ENCODE peak calls at places on chromosomes 5 and 9, in seven cellular contexts. D, S, I, F, B, O and P are unnamed samples. For H3K4me1, the result is how much of the 10 kb centered on the place peaks cover.

GRCh38 chr9:26129216-26129615 is 451.0 kb upstream of the TUSC1 start:
- DNase-seq in S (no peak), F (no peak), D (no peak), B (no peak), O (no peak), I (no peak), P (no peak)

GRCh38 chr9:68974431-68974830 is 39.5 kb downstream of the PRKACG start:
- DNase-seq in S (no peak), B (no peak), F (no peak), D (no peak), O (no peak), I (no peak), P (no peak)

GRCh38 chr5:35305336-35306020 is 75.2 kb upstream of the PRLR start:
- DNase-seq in D (no peak), S (no peak), O (no peak), B (no peak), F (no peak), I (no peak), P (no peak)

GRCh38 chr5:112687306-112687705 is 50.4 kb upstream of the APC start:
- DNase-seq in I (no peak), F (no peak), S (no peak), B (no peak), O (no peak), D (no peak), P (no peak)

GRCh38 chr5:81486711-81487110 is 92.8 kb upstream of the ACOT12 start:
- DNase-seq in I (no peak), F (no peak), O (no peak), S (no peak), B (no peak), D (no peak), P (no peak)

GRCh38 chr5:57862471-57863282 is 380.1 kb upstream of the ACTBL2 start:
- DNase-seq in B (no peak), O (no peak), D (peak), F (no peak), S (no peak), I (no peak), P (no peak)

GRCh38 chr5:52139888-52140580 is 647.7 kb upstream of the ITGA1 start:
- DNase-seq in D (no peak), F (no peak), B (no peak), I (no peak), O (no peak), S (peak), P (no peak)

GRCh38 chr5:74767579-74767913 is 497 bp downstream of the NSA2 start:
- DNase-seq in B (no peak), D (peak), F (no peak), S (no peak), O (no peak), I (no peak), P (no peak)

GRCh38 chr9:112166176-112167140 is 8.6 kb downstream of the SUSD1 start:
- DNase-seq in S (no peak), D (peak), O (peak), F (no peak), I (peak), B (no peak), P (no peak)

GRCh38 chr9:76373173-76373771 is 21.0 kb downstream of the RFK start:
- DNase-seq in S (no peak), I (peak), B (peak), F (peak), D (peak), O (peak), P (no peak)

GRCh38 chr5:158382473-158382872 is 523.5 kb upstream of the CLINT1 start:
- DNase-seq in D (peak), B (no peak), S (peak), O (peak), F (peak), I (peak), P (peak)

GRCh38 chr9:135728436-135729110 is 26.6 kb downstream of the KCNT1 start:
- DNase-seq in F (no peak), O (no peak), I (no peak), S (no peak), D (no peak), B (no peak), P (no peak)
- TF ChIP-seq CTCF in F (no peak), O (no peak), I (no peak), S (no peak), D (no peak), B (no peak), P (no peak)

GRCh38 chr9:113523421-113524141 is 60.1 kb downstream of the RGS3 start:
- DNase-seq in F (peak), O (peak), I (peak), D (peak), B (no peak), S (peak), P (peak)
- H3K4me3 ChIP-seq in F (peak), O (peak), I (no peak), D (no peak), B (no peak), S (no peak), P (peak)

GRCh38 chr9:742104-742503 is 99.4 kb upstream of the DMRT1 start:
- DNase-seq in D (no peak), F (no peak), O (no peak), B (no peak), I (no peak), S (no peak), P (no peak)
- H3K4me1 ChIP-seq in D (under half), F (half or more), O (under half), B (under half), I (half or more), S (under half), P (under half)

GRCh38 chr9:316382-316965 is 101.8 kb downstream of the DOCK8 start:
- DNase-seq in O (no peak), S (peak), F (no peak), D (no peak), I (no peak), B (no peak), P (no peak)
- TF ChIP-seq CTCF in O (no peak), S (no peak), F (no peak), D (peak), I (no peak), B (no peak), P (peak)

GRCh38 chr5:151696470-151697061 is 9.9 kb upstream of the SPARC start:
- DNase-seq in F (peak), B (no peak), I (peak), O (peak), D (peak), S (no peak), P (no peak)
- H3K4me3 ChIP-seq in F (peak), B (peak), I (no peak), O (peak), D (no peak), S (no peak), P (no peak)

GRCh38 chr5:119275873-119276214 is 80.0 kb upstream of the TNFAIP8 start:
- DNase-seq in B (no peak), O (no peak), I (no peak), S (no peak), F (no peak), D (no peak), P (no peak)

GRCh38 chr5:119273391-119273839 is 82.4 kb upstream of the TNFAIP8 start:
- DNase-seq in B (no peak), O (no peak), D (no peak), F (peak), I (no peak), S (peak), P (peak)

GRCh38 chr5:119274024-119274766 is 81.6 kb upstream of the TNFAIP8 start:
- DNase-seq in O (no peak), D (peak), I (no peak), S (no peak), F (no peak), B (no peak), P (no peak)

GRCh38 chr5:119275146-119275872 is 80.5 kb upstream of the TNFAIP8 start:
- DNase-seq in D (peak), B (no peak), O (no peak), F (no peak), S (no peak), I (no peak), P (no peak)

DNA sequence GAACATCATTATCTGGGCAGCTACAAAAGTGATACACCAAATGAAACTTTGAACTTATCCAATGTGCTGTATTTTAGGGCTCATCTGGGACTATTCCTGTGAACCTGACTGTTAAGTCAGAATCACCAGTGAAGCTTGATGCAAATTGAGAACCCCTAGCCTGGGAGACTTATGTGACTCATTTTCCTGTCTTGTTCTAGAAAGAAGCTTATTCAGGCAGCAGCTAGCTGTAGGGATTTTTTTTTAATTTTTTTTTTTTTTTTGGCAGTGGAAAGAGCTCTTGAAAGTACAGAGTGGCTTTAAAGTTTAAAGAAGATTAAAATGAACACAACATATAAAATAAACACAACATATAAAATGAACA is 81.1 kb upstream of the TNFAIP8 start:
- DNase-seq in F (no peak), B (no peak), I (no peak), D (no peak), O (no peak), S (peak), P (no peak)
- H3K4me1 ChIP-seq in F (under half), B (half or more), I (under half), D (under half), O (under half), S (under half), P (under half)

GRCh38 chr5:77302247-77302646 is 91.8 kb downstream of the PDE8B start:
- DNase-seq in S (no peak), I (no peak), F (no peak), O (no peak), B (no peak), D (no peak), P (no peak)
- TF ChIP-seq CTCF in S (no peak), I (no peak), F (no peak), O (no peak), B (no peak), D (no peak), P (no peak)

DNA sequence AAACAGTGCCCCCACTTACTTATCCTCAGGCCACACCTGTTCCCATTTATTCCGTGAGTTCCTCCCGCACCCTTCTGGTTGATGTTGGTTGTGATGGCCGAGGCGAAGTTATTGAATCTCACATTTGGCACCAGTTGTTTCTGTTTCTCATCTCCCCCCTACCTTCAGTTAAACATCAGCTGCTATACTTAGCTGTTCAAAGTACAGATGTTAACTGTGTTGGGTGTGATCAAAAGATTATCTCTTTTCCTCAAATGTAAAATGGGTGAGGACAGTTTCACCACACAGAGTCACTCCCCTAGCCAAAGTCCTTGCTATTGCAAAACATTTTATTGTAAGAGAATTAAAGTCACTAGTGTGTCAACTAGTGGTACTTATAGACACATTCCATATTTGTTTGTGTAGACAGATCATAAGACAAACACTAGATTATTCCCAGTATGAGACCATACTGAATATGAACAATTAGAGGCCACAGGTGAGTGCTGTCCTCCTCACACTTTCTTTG is 43.2 kb upstream of the PRSS3 start:
- DNase-seq in I (no peak), D (peak), S (no peak), F (no peak), O (no peak), B (no peak), P (no peak)
- H3K4me3 ChIP-seq in I (no peak), D (no peak), S (no peak), F (no peak), O (no peak), B (no peak), P (no peak)

GRCh38 chr9:137198051-137198747 is 2.3 kb downstream of the TPRN start:
- DNase-seq in I (no peak), O (no peak), B (peak), S (no peak), D (peak), F (no peak), P (peak)

GRCh38 chr9:137194909-137195308 is 5.6 kb downstream of the TPRN start:
- DNase-seq in I (no peak), F (no peak), B (peak), D (peak), O (no peak), S (no peak), P (no peak)

GRCh38 chr9:137193771-137194170 is 5.3 kb downstream of the SSNA1 start:
- DNase-seq in B (no peak), S (no peak), D (no peak), F (no peak), O (no peak), I (no peak), P (no peak)

GRCh38 chr9:137194388-137194787 is 5.9 kb downstream of the SSNA1 start:
- DNase-seq in F (peak), B (peak), I (no peak), S (no peak), O (no peak), D (peak), P (no peak)

GRCh38 chr9:137195525-137196220 is 4.9 kb downstream of the TPRN start:
- DNase-seq in B (peak), O (no peak), F (no peak), D (peak), S (no peak), I (no peak), P (no peak)
- H3K4me1 ChIP-seq in B (half or more), O (under half), F (half or more), D (under half), S (under half), I (under half), P (under half)